ENCODE peak calls at places on chromosomes 13 and 19, in nine cellular contexts. G, K, M, Z, R, O, Y, B and C are unnamed samples.

GRCh38 chr13:33257786-33258185 is 27.8 kb downstream of the STARD13 start:
- DNase-seq in G (no peak), K (no peak), M (no peak), Z (no peak), R (no peak), O (no peak), Y (no peak), B (no peak), C (no peak)

GRCh38 chr19:43229315-43229714 is 23.9 kb upstream of the PSG4 start:
- DNase-seq in G (no peak), K (peak; percentile 7), M (no peak), Z (no peak), R (no peak), O (peak; percentile 58), Y (peak; percentile 39), B (peak; percentile 31), C (no peak)

GRCh38 chr19:28446511-28446910 is 766.4 kb downstream of the UQCRFS1 start:
- DNase-seq in G (no peak), K (no peak), M (no peak), Z (no peak), R (no peak), O (no peak), Y (no peak), B (no peak), C (no peak)

GRCh38 chr19:41815301-41815700 is 18.9 kb downstream of the CEACAM3 start:
- DNase-seq in G (no peak), K (no peak), M (no peak), Z (no peak), R (no peak), O (no peak), Y (no peak), B (no peak), C (no peak)

GRCh38 chr19:33291623-33292534 is 10.5 kb downstream of the CEBPA start:
- DNase-seq in G (no peak), K (no peak), M (no peak), Z (no peak), R (no peak), O (no peak), Y (no peak), B (no peak), C (no peak)

GRCh38 chr13:103067751-103068563 is 1.7 kb upstream of the SLC10A2 start:
- DNase-seq in G (no peak), K (no peak), M (no peak), Z (no peak), R (no peak), O (no peak), Y (no peak), B (no peak), C (no peak)

GRCh38 chr19:40229484-40229883 is 3.0 kb upstream of the CCNP start:
- DNase-seq in G (no peak), K (no peak), M (no peak), Z (no peak), R (no peak), O (peak; percentile 67), Y (peak; percentile 37), B (peak; percentile 12), C (no peak)

GRCh38 chr13:43516401-43516826 is 270.4 kb downstream of the ENOX1 start:
- DNase-seq in G (peak; percentile 31), K (peak; percentile 76), M (no peak), Z (no peak), R (no peak), O (no peak), Y (peak; percentile 96), B (peak; percentile 98), C (no peak)

GRCh38 chr13:97222934-97223710 is 989 bp downstream of the MBNL2 start:
- DNase-seq in G (no peak), K (no peak), M (peak; percentile 36), Z (no peak), R (no peak), O (peak; percentile 24), Y (peak; percentile 38), B (peak; percentile 88), C (no peak)

GRCh38 chr19:47637550-47637949 is 28.6 kb downstream of the BICRA start:
- DNase-seq in G (no peak), K (peak; percentile 64), M (no peak), Z (no peak), R (no peak), O (peak; percentile 74), Y (peak; percentile 14), B (peak; percentile 85), C (no peak)

GRCh38 chr13:99496322-99497142 is 4.7 kb upstream of the TM9SF2 start:
- DNase-seq in G (peak; percentile 76), K (peak; percentile 17), M (peak; percentile 72), Z (peak; percentile 70), R (peak; percentile 81), O (peak; percentile 60), Y (peak; percentile 89), B (peak; percentile 91), C (peak; percentile 50)

GRCh38 chr13:20840590-20840989 is 62.0 kb downstream of the XPO4 start:
- DNase-seq in G (no peak), K (no peak), M (no peak), Z (no peak), R (no peak), O (no peak), Y (peak; percentile 66), B (no peak), C (no peak)

GRCh38 chr19:41922585-41922984 is 5.7 kb downstream of the ERFL start:
- DNase-seq in G (no peak), K (no peak), M (no peak), Z (no peak), R (no peak), O (no peak), Y (no peak), B (no peak), C (no peak)

GRCh38 chr13:99909836-99910619 is 61.5 kb downstream of the ZIC5 start:
- DNase-seq in G (no peak), K (no peak), M (no peak), Z (no peak), R (peak; percentile 59), O (no peak), Y (no peak), B (no peak), C (no peak)

GRCh38 chr13:61107989-61108388 is 307.7 kb downstream of the PCDH20 start:
- DNase-seq in G (no peak), K (no peak), M (no peak), Z (no peak), R (no peak), O (no peak), Y (no peak), B (no peak), C (no peak)

GRCh38 chr13:29081036-29081435 is 260.9 kb downstream of the MTUS2 start:
- DNase-seq in G (no peak), K (no peak), M (no peak), Z (no peak), R (no peak), O (no peak), Y (no peak), B (peak; percentile 1), C (no peak)
- TF ChIP-seq CTCF in G (no peak), K (no peak), M (no peak), Z (no peak), R (no peak), O (no peak), Y (no peak), B (no peak), C (no peak)

GRCh38 chr19:970695-971094 is 13.4 kb upstream of the WDR18 start:
- DNase-seq in G (no peak), K (no peak), M (no peak), Z (no peak), R (no peak), O (peak; percentile 33), Y (no peak), B (no peak), C (no peak)
- TF ChIP-seq CTCF in G (no peak), K (peak; percentile 53), M (peak; percentile 44), Z (no peak), R (no peak), O (peak; percentile 63), Y (peak; percentile 65), B (peak; percentile 52), C (peak; percentile 79)

DNA sequence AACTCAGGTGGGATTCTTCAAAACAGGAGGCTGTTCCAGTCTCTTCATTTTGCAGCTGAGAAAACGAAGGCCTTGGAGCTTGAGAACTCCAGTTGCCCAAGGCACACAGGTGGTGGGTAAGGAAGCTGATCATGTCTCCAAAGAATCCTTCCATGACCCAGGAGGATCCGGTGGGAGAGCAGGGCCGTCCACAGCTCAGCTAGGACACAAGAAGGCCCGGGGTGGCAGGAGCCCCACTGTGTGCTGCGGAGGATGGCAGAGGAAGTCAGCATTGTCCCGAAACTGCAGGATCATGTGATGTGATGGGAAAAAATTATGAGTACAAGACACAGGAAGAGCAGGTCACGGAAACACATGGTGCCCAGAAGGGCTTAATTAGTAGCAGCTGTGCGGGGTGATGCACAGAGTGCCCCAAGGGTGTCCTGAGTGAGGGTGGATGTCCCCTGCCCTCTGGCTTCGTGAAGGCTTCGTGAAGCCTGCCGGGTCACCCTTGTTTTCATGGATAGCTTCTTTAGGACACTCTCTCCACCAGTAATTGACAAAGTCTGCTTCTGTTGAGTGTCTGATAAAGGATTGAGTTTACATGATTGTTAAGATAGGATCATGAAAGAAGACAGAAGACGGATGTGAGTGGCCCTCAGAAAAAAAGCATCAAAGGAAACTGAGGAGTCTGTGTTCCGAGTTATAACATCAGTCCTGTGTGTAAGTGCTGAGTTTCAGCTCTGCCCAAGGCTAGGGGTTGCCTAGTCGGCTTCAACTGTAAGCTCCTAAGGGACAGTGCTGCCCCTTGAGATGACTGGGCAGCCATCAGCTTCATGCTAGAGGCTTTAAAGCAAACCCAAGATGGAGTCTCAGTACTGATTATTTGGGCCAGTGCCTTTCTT is 33.8 kb upstream of the SACS start:
- DNase-seq in G (no peak), K (no peak), M (no peak), Z (peak; percentile 23), R (no peak), O (no peak), Y (no peak), B (peak; percentile 83), C (no peak)
- TF ChIP-seq CTCF in G (no peak), K (no peak), M (no peak), Z (no peak), R (no peak), O (no peak), Y (no peak), B (no peak), C (no peak)

GRCh38 chr13:80962855-80963254 is 621.9 kb upstream of the SPRY2 start:
- DNase-seq in G (no peak), K (peak; percentile 63), M (peak; percentile 32), Z (no peak), R (no peak), O (peak; percentile 50), Y (no peak), B (no peak), C (no peak)
- TF ChIP-seq CTCF in G (no peak), K (peak; percentile 35), M (no peak), Z (no peak), R (no peak), O (no peak), Y (no peak), B (no peak), C (no peak)

DNA sequence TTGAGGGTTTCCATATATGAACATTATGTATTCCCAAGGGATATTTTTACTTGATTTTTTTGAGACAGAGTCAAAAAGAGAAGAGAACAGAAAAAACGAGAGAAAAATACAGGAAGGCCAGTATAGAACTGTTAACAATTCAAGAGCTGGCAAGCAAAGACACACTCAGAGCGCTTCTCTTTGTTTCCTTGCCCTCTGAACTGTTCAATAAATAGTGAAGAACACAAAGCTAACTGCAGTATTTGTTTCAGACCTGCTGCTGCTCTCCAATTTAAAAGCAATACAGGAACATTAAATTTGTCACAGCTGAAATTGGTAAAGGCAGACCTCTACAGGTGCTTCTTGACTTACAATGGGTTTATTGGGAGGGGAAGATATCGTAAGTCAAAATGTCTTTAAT is 14.0 kb upstream of the NEK3 start:
- DNase-seq in G (no peak), K (no peak), M (no peak), Z (no peak), R (no peak), O (no peak), Y (no peak), B (no peak), C (no peak)
- TF ChIP-seq CTCF in G (no peak), K (no peak), M (no peak), Z (no peak), R (no peak), O (no peak), Y (no peak), B (no peak), C (no peak)

GRCh38 chr13:39012608-39013007 is 22.0 kb upstream of the STOML3 start:
- DNase-seq in G (no peak), K (no peak), M (no peak), Z (no peak), R (no peak), O (no peak), Y (no peak), B (no peak), C (no peak)
- TF ChIP-seq CTCF in G (no peak), K (peak; percentile 14), M (no peak), Z (no peak), R (no peak), O (no peak), Y (no peak), B (no peak), C (no peak)